ENCODE peak calls at places on chromosome 5, in nine cellular contexts. A, H, N, G, B, U, S, R and V are unnamed samples.

GRCh38 chr5:146860213-146860891 is 18.2 kb downstream of the PPP2R2B start:
- DNase-seq in S (no peak), U (no peak), N (peak), R (no peak), B (no peak), G (no peak), H (no peak), A (no peak), V (no peak)

GRCh38 chr5:78490709-78491485 is 130.5 kb downstream of the SCAMP1 start:
- DNase-seq in G (no peak), S (no peak), U (no peak), R (no peak), N (no peak), B (no peak), H (no peak), A (no peak), V (no peak)

GRCh38 chr5:110346893-110347358 is 379.5 kb downstream of the TMEM232 start:
- DNase-seq in H (no peak), N (no peak), S (no peak), G (no peak), R (no peak), A (no peak), U (no peak), B (no peak), V (no peak)

GRCh38 chr5:164713682-164714081 is 1208.3 kb downstream of the MAT2B start:
- DNase-seq in S (no peak), B (no peak), H (no peak), A (no peak), N (no peak), G (no peak), R (no peak), U (no peak), V (no peak)

GRCh38 chr5:82386576-82386975 is 108.4 kb upstream of the RPS23 start:
- DNase-seq in R (no peak), B (no peak), H (no peak), A (no peak), G (no peak), U (no peak), N (no peak), S (no peak), V (no peak)

GRCh38 chr5:135140805-135141204 is 106.8 kb upstream of the PITX1 start:
- DNase-seq in A (no peak), R (peak), H (peak), U (no peak), N (peak), S (peak), B (peak), G (no peak), V (no peak)

GRCh38 chr5:16909464-16909863 is 26.6 kb downstream of the MYO10 start:
- DNase-seq in G (no peak), N (no peak), B (no peak), S (no peak), A (no peak), H (no peak), R (no peak), U (no peak), V (no peak)

GRCh38 chr5:55994502-55994997 is at the start of gene IL6ST:
- DNase-seq in U (peak), G (peak), S (no peak), H (peak), N (peak), A (no peak), R (peak), B (no peak), V (no peak)

GRCh38 chr5:158736134-158736533 is 363.6 kb downstream of the EBF1 start:
- DNase-seq in H (no peak), N (no peak), U (no peak), R (no peak), G (no peak), S (no peak), A (no peak), B (no peak), V (no peak)

GRCh38 chr5:149999359-149999758 is 1.1 kb downstream of the TIGD6 start:
- DNase-seq in A (no peak), G (no peak), N (no peak), B (no peak), U (no peak), S (no peak), R (no peak), H (no peak), V (no peak)

GRCh38 chr5:121029536-121030245 is 565.6 kb downstream of the PRR16 start:
- DNase-seq in N (peak), R (no peak), S (no peak), B (no peak), G (no peak), U (no peak), H (no peak), A (no peak), V (no peak)

DNA sequence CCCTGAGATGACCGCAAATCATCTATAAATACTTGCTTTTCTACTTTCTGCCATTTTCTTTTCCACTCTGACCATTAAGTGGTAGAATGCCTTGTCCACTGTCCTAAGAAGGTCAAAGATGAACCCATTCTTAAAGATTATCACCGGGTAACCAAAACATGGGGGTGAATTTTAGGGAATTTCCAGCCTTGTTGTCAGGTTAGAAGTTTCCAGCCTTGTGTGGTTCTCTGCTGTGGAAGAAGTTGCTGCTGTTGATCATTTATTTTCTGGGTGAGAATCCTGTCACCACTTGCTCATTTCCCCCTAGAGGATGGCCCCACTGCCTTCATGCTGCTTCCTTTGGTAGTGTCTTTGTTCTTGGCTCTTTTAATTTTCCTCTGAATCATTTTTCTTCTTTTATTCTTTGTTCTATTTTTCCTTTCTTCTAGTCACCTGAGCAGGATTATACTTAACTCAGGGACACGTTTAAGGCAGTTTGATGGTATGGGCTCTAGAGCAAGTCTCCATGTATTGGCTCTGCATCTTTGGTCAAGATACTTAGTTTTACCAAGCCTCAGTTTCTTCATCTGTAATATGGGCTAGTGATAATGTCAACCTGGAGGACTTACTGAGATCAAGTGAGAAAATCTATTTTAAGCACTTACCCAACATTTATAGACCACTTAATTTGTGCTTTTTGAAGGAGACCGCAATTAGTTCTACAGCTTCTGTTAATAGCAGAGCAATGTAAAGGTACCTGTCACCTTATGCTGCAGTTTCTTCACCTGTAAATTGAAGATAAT is 266.2 kb downstream of the ARHGAP26 start:
- DNase-seq in S (no peak), U (no peak), N (no peak), A (peak), H (no peak), B (no peak), G (no peak), R (no peak), V (no peak)
- TF ChIP-seq CTCF in S (no peak), U (peak), N (no peak), A (no peak), H (no peak), B (no peak), G (no peak), R (no peak), V (no peak)

GRCh38 chr5:122902263-122902662 is 56.9 kb downstream of the SNX24 start:
- DNase-seq in N (no peak), A (no peak), B (no peak), U (no peak), H (no peak), S (no peak), G (no peak), R (no peak), V (no peak)
- TF ChIP-seq CTCF in N (no peak), A (no peak), B (no peak), U (no peak), H (no peak), S (no peak), G (no peak), R (no peak), V (no peak)

GRCh38 chr5:124725622-124726258 is 20.7 kb downstream of the ZNF608 start:
- DNase-seq in S (no peak), R (no peak), H (no peak), G (no peak), A (no peak), N (no peak), U (no peak), B (no peak), V (no peak)

GRCh38 chr5:124728331-124729307 is 17.8 kb downstream of the ZNF608 start:
- DNase-seq in S (no peak), H (no peak), N (no peak), B (no peak), G (no peak), U (no peak), R (no peak), A (no peak), V (no peak)

GRCh38 chr5:124726631-124727362 is 19.6 kb downstream of the ZNF608 start:
- DNase-seq in U (no peak), B (no peak), N (no peak), R (no peak), H (no peak), A (no peak), S (no peak), G (no peak), V (no peak)

GRCh38 chr5:124724357-124725039 is 21.9 kb downstream of the ZNF608 start:
- DNase-seq in S (no peak), U (no peak), G (no peak), H (no peak), N (no peak), B (no peak), A (no peak), R (no peak), V (no peak)

DNA sequence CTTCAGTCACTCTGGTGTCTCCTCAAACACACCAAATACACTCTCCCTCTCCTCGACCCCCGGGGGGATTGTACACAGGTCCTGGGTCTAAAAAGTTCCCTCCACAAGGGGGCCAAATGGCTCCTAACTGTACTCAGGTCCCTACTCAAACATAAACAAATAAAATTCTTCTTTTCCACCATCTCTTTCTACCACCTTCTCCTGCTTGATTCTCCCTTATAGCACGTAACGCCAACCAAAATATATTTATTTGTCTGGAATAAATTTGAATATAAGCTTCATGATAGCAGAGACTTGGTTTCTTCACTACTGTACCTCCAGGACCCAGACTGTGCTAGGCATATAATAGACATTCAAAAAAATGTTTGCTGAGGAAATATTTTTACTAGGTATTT is 21.4 kb downstream of the ZNF608 start:
- DNase-seq in A (no peak), N (no peak), U (no peak), H (no peak), R (no peak), B (no peak), G (no peak), S (no peak), V (no peak)
- TF ChIP-seq CTCF in A (no peak), N (no peak), U (peak), H (no peak), R (no peak), B (no peak), G (no peak), S (no peak), V (no peak)

GRCh38 chr5:189486-189885 is 1.8 kb upstream of the LRRC14B start:
- DNase-seq in G (no peak), N (no peak), U (no peak), B (peak), A (no peak), S (no peak), R (no peak), H (no peak), V (no peak)

GRCh38 chr5:187617-188451 is 3.5 kb upstream of the LRRC14B start:
- DNase-seq in R (no peak), G (no peak), N (peak), B (peak), H (no peak), A (no peak), U (no peak), S (no peak), V (no peak)

GRCh38 chr5:190366-191035 is 794 bp upstream of the LRRC14B start:
- DNase-seq in R (no peak), A (no peak), H (no peak), G (no peak), B (no peak), U (no peak), N (no peak), S (no peak), V (no peak)

GRCh38 chr5:189976-190365 is 1.3 kb upstream of the LRRC14B start:
- DNase-seq in G (no peak), H (no peak), R (no peak), N (no peak), S (no peak), U (no peak), B (peak), A (no peak), V (no peak)

GRCh38 chr5:188488-189481 is 2.5 kb upstream of the LRRC14B start:
- DNase-seq in R (peak), N (peak), H (peak), G (peak), U (peak), S (peak), A (peak), B (peak), V (peak)
- TF ChIP-seq CTCF in R (peak), N (peak), H (peak), G (peak), U (peak), S (peak), A (peak), B (peak), V (peak)

DNA sequence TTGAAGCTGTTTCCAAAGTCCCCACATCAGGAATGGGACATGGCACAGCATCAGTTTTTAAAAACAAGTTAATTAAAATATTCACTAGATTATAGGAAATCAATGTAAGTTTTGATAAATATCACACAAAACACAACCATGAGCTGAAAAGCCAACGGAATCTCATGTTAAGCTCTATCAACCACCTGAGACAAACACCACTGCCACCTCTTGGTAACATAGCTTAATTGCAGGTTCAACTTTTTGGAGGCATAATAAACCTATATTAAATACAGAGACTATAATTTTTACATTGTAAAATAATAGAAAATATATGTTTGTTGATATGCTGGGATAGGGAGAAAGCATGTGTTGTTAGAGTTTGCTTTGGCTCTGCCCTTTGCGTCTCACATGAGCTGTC is 126.1 kb downstream of the SV2C start:
- DNase-seq in S (no peak), G (no peak), A (no peak), B (no peak), R (no peak), H (no peak), N (no peak), U (no peak), V (no peak)
- TF ChIP-seq CTCF in S (no peak), G (no peak), A (no peak), B (no peak), R (no peak), H (no peak), N (no peak), U (peak), V (peak)

GRCh38 chr5:168411871-168412270 is 74.4 kb upstream of the RARS1 start:
- DNase-seq in H (no peak), G (no peak), A (no peak), N (no peak), R (no peak), U (no peak), S (no peak), B (no peak), V (no peak)
- TF ChIP-seq CTCF in H (no peak), G (no peak), A (no peak), N (no peak), R (no peak), U (no peak), S (no peak), B (no peak), V (no peak)

DNA sequence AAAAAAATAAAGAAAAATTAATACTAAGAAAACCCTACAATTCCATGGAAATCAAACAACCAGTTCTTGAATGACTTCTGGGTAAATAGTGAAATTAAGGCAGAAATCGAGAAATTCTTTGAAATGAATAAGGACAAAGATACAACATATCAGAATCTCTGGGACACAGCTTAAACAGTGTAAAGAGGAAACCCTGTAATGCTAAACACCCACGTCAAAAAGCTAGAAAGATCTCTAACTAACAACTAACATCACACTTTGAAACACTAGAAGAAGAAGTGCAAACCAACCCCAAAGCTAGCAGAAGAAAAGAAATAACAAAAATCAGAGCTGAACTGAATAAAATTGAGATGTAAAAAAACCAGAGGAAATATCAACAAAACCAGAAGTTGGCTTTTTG is 114.6 kb upstream of the CD180 start:
- DNase-seq in R (no peak), S (no peak), H (no peak), B (no peak), A (no peak), G (no peak), N (no peak), U (no peak), V (no peak)
- TF ChIP-seq CTCF in R (no peak), S (no peak), H (no peak), B (no peak), A (no peak), G (no peak), N (no peak), U (no peak), V (no peak)